ENCODE peak calls at places on chromosomes 3 and 15, in ten cellular contexts. One of them, this sample, is unnamed.

GRCh38 chr3:63051920-63052319 is 176.7 kb upstream of the CADPS start:
- DNase-seq in fibroblast of pulmonary artery: peak; percentile 2
- DNase-seq in AG04449: peak; percentile 67
- DNase-seq in AG04450: no peak
- DNase-seq in astrocyte of the cerebellum: peak; percentile 78
- DNase-seq in mucosa of descending colon: no peak
- DNase-seq in stomach: no peak
- DNase-seq in GM10248: no peak
- DNase-seq in psoas muscle: no peak
- DNase-seq in RWPE1: no peak
- DNase-seq in this sample: no peak

GRCh38 chr3:42500909-42501308 is 1.5 kb upstream of the VIPR1 start:
- DNase-seq in fibroblast of pulmonary artery: no peak
- DNase-seq in astrocyte of the cerebellum: no peak
- DNase-seq in GM10248: no peak
- DNase-seq in mucosa of descending colon: no peak
- DNase-seq in AG04450: no peak
- DNase-seq in stomach: peak; percentile 20
- DNase-seq in AG04449: no peak
- DNase-seq in RWPE1: no peak
- DNase-seq in psoas muscle: no peak
- DNase-seq in this sample: no peak

GRCh38 chr3:123081718-123082369 is 15.0 kb downstream of the PDIA5 start:
- DNase-seq in stomach: no peak
- DNase-seq in AG04450: no peak
- DNase-seq in psoas muscle: no peak
- DNase-seq in RWPE1: no peak
- DNase-seq in mucosa of descending colon: no peak
- DNase-seq in GM10248: no peak
- DNase-seq in fibroblast of pulmonary artery: no peak
- DNase-seq in AG04449: no peak
- DNase-seq in astrocyte of the cerebellum: no peak
- DNase-seq in this sample: no peak

GRCh38 chr15:31299588-31300207 is 26.9 kb upstream of the KLF13 start:
- DNase-seq in GM10248: no peak
- DNase-seq in fibroblast of pulmonary artery: no peak
- DNase-seq in AG04450: no peak
- DNase-seq in astrocyte of the cerebellum: no peak
- DNase-seq in stomach: no peak
- DNase-seq in RWPE1: no peak
- DNase-seq in AG04449: no peak
- DNase-seq in psoas muscle: no peak
- DNase-seq in mucosa of descending colon: no peak
- DNase-seq in this sample: no peak

GRCh38 chr3:174540081-174540480 is 319.1 kb upstream of the NAALADL2 start:
- DNase-seq in fibroblast of pulmonary artery: no peak
- DNase-seq in RWPE1: no peak
- DNase-seq in astrocyte of the cerebellum: no peak
- DNase-seq in mucosa of descending colon: no peak
- DNase-seq in psoas muscle: no peak
- DNase-seq in AG04450: no peak
- DNase-seq in GM10248: no peak
- DNase-seq in AG04449: no peak
- DNase-seq in stomach: no peak
- DNase-seq in this sample: no peak

GRCh38 chr15:22962611-22963010 is 17.6 kb downstream of the CYFIP1 start:
- DNase-seq in stomach: no peak
- DNase-seq in psoas muscle: no peak
- DNase-seq in fibroblast of pulmonary artery: no peak
- DNase-seq in GM10248: no peak
- DNase-seq in mucosa of descending colon: no peak
- DNase-seq in astrocyte of the cerebellum: no peak
- DNase-seq in AG04449: no peak
- DNase-seq in RWPE1: no peak
- DNase-seq in AG04450: no peak
- DNase-seq in this sample: no peak

GRCh38 chr15:84681822-84682221 is 23.8 kb upstream of the NMB start:
- DNase-seq in AG04449: no peak
- DNase-seq in astrocyte of the cerebellum: no peak
- DNase-seq in fibroblast of pulmonary artery: peak; percentile 92
- DNase-seq in RWPE1: no peak
- DNase-seq in stomach: no peak
- DNase-seq in mucosa of descending colon: no peak
- DNase-seq in psoas muscle: no peak
- DNase-seq in GM10248: no peak
- DNase-seq in AG04450: no peak
- DNase-seq in this sample: peak; percentile 30

GRCh38 chr15:89806217-89806564 is 8.5 kb downstream of the ANPEP start:
- DNase-seq in stomach: no peak
- DNase-seq in AG04450: no peak
- DNase-seq in astrocyte of the cerebellum: no peak
- DNase-seq in psoas muscle: no peak
- DNase-seq in fibroblast of pulmonary artery: no peak
- DNase-seq in GM10248: no peak
- DNase-seq in RWPE1: no peak
- DNase-seq in AG04449: no peak
- DNase-seq in mucosa of descending colon: no peak
- DNase-seq in this sample: no peak

GRCh38 chr3:149042766-149043386 is 43.5 kb downstream of the HLTF start:
- DNase-seq in stomach: no peak
- DNase-seq in psoas muscle: no peak
- DNase-seq in RWPE1: no peak
- DNase-seq in AG04449: no peak
- DNase-seq in fibroblast of pulmonary artery: peak; percentile 61
- DNase-seq in astrocyte of the cerebellum: peak; percentile 9
- DNase-seq in mucosa of descending colon: no peak
- DNase-seq in GM10248: peak; percentile 41
- DNase-seq in AG04450: no peak
- DNase-seq in this sample: no peak

GRCh38 chr3:95151590-95151989 is 1088.7 kb downstream of the NSUN3 start:
- DNase-seq in mucosa of descending colon: no peak
- DNase-seq in AG04449: no peak
- DNase-seq in fibroblast of pulmonary artery: no peak
- DNase-seq in astrocyte of the cerebellum: no peak
- DNase-seq in GM10248: no peak
- DNase-seq in RWPE1: no peak
- DNase-seq in AG04450: no peak
- DNase-seq in psoas muscle: no peak
- DNase-seq in stomach: no peak
- DNase-seq in this sample: no peak

DNA sequence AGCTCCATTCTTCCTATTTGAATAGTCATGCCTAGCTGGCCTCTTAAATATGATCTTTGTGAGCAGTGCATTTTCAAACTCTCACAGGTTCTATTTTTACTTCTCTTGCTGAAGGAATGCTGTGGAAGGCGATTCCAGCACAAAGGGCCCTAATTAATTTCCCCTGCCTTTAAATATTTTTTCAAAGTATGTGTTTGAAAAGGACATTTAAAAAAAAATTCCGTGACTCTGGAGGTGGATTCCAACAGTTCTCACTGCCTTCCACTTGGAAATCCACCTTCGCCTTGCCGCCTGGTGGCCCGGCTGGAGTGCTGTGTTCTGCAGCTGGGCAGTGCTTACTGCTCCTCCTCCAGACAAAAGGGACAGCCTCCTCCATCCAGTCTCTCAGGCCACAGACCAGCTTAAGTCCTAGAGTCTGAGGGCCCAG is 61.5 kb upstream of the CORO2B start:
- DNase-seq in mucosa of descending colon: no peak
- DNase-seq in RWPE1: no peak
- DNase-seq in GM10248: no peak
- DNase-seq in AG04450: no peak
- DNase-seq in stomach: no peak
- DNase-seq in psoas muscle: no peak
- DNase-seq in astrocyte of the cerebellum: no peak
- DNase-seq in AG04449: no peak
- DNase-seq in fibroblast of pulmonary artery: no peak
- DNase-seq in this sample: no peak
- TF ChIP-seq CTCF in mucosa of descending colon: no peak
- TF ChIP-seq CTCF in RWPE1: no peak
- TF ChIP-seq CTCF in GM10248: no peak
- TF ChIP-seq CTCF in AG04450: no peak
- TF ChIP-seq CTCF in stomach: no peak
- TF ChIP-seq CTCF in psoas muscle: no peak
- TF ChIP-seq CTCF in astrocyte of the cerebellum: peak; percentile 43
- TF ChIP-seq CTCF in AG04449: peak; percentile 55
- TF ChIP-seq CTCF in fibroblast of pulmonary artery: peak; percentile 4
- TF ChIP-seq CTCF in this sample: no peak

DNA sequence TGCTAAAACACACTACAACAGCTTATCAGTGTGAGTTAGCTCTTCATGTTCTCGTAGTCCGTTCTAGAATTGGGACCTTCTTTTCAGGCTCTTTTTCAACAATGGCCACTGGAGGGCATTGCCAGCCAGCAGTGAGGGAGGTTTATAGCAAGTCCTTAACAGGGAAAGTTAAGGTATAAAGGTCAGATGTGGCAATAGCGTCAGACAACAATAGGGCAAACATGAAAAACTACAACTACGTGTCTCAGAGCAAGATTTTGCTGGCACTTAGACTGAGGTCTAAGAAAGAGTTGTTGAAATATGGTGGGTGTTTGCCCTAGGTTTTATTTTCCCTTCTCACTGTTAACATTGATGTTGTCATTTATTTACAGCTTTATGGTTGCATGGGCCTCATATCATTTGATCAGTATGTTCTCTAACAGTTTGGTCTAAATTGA is 161.4 kb downstream of the GMNC start:
- DNase-seq in fibroblast of pulmonary artery: peak; percentile 75
- DNase-seq in mucosa of descending colon: no peak
- DNase-seq in astrocyte of the cerebellum: peak; percentile 23
- DNase-seq in psoas muscle: no peak
- DNase-seq in AG04449: no peak
- DNase-seq in stomach: peak; percentile 65
- DNase-seq in AG04450: no peak
- DNase-seq in GM10248: peak; percentile 4
- DNase-seq in RWPE1: peak; percentile 49
- DNase-seq in this sample: peak; percentile 44
- TF ChIP-seq CTCF in fibroblast of pulmonary artery: peak; percentile 76
- TF ChIP-seq CTCF in mucosa of descending colon: no peak
- TF ChIP-seq CTCF in astrocyte of the cerebellum: peak; percentile 71
- TF ChIP-seq CTCF in psoas muscle: peak; percentile 24
- TF ChIP-seq CTCF in AG04449: peak; percentile 58
- TF ChIP-seq CTCF in stomach: no peak
- TF ChIP-seq CTCF in AG04450: peak; percentile 70
- TF ChIP-seq CTCF in GM10248: peak; percentile 22
- TF ChIP-seq CTCF in RWPE1: peak; percentile 75
- TF ChIP-seq CTCF in this sample: peak; percentile 40

DNA sequence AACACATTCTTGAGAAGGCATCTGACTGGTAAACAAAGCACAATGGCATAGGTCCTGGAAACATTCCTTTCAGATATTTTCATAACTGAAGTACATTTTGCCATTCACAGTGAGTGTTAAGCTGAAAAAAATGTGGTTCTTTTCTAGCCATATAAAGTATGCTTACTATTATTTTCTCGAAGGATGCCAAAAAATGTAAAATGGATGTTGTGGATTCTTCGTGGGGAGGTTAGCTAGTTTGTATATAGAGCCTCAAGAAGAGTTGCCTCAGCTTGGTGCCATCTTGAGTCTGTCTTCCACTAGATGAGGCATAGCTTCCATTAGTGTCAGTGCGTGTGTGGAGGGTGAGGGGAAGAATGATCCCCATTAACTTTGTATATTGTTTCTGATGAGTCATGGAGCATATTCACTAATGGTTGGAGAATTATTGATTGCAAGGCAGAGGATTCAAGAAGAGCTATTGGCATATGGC is 4.1 kb downstream of the MBNL1 start:
- DNase-seq in mucosa of descending colon: no peak
- DNase-seq in GM10248: no peak
- DNase-seq in psoas muscle: no peak
- DNase-seq in AG04449: peak; percentile 85
- DNase-seq in AG04450: peak; percentile 70
- DNase-seq in astrocyte of the cerebellum: peak; percentile 76
- DNase-seq in RWPE1: no peak
- DNase-seq in fibroblast of pulmonary artery: peak; percentile 82
- DNase-seq in stomach: no peak
- DNase-seq in this sample: peak; percentile 75
- TF ChIP-seq CTCF in mucosa of descending colon: no peak
- TF ChIP-seq CTCF in GM10248: no peak
- TF ChIP-seq CTCF in psoas muscle: no peak
- TF ChIP-seq CTCF in AG04449: no peak
- TF ChIP-seq CTCF in AG04450: no peak
- TF ChIP-seq CTCF in astrocyte of the cerebellum: no peak
- TF ChIP-seq CTCF in RWPE1: no peak
- TF ChIP-seq CTCF in fibroblast of pulmonary artery: no peak
- TF ChIP-seq CTCF in stomach: no peak
- TF ChIP-seq CTCF in this sample: no peak

GRCh38 chr3:124770341-124771082 is 40.3 kb downstream of the UMPS start:
- DNase-seq in mucosa of descending colon: no peak
- DNase-seq in psoas muscle: peak; percentile 49
- DNase-seq in stomach: no peak
- DNase-seq in astrocyte of the cerebellum: no peak
- DNase-seq in GM10248: no peak
- DNase-seq in RWPE1: no peak
- DNase-seq in AG04450: no peak
- DNase-seq in AG04449: no peak
- DNase-seq in fibroblast of pulmonary artery: peak; percentile 34
- DNase-seq in this sample: no peak

GRCh38 chr3:124769462-124769861 is 39.2 kb downstream of the UMPS start:
- DNase-seq in AG04449: no peak
- DNase-seq in psoas muscle: no peak
- DNase-seq in stomach: no peak
- DNase-seq in astrocyte of the cerebellum: no peak
- DNase-seq in GM10248: no peak
- DNase-seq in mucosa of descending colon: no peak
- DNase-seq in AG04450: no peak
- DNase-seq in RWPE1: no peak
- DNase-seq in fibroblast of pulmonary artery: no peak
- DNase-seq in this sample: no peak

GRCh38 chr3:124767259-124767658 is 37.0 kb downstream of the UMPS start:
- DNase-seq in GM10248: no peak
- DNase-seq in mucosa of descending colon: no peak
- DNase-seq in stomach: no peak
- DNase-seq in psoas muscle: no peak
- DNase-seq in astrocyte of the cerebellum: no peak
- DNase-seq in RWPE1: no peak
- DNase-seq in AG04449: no peak
- DNase-seq in fibroblast of pulmonary artery: no peak
- DNase-seq in AG04450: no peak
- DNase-seq in this sample: no peak

GRCh38 chr3:124767691-124768090 is 37.4 kb downstream of the UMPS start:
- DNase-seq in AG04450: no peak
- DNase-seq in astrocyte of the cerebellum: no peak
- DNase-seq in psoas muscle: no peak
- DNase-seq in fibroblast of pulmonary artery: no peak
- DNase-seq in stomach: no peak
- DNase-seq in RWPE1: no peak
- DNase-seq in AG04449: no peak
- DNase-seq in GM10248: no peak
- DNase-seq in mucosa of descending colon: no peak
- DNase-seq in this sample: no peak

DNA sequence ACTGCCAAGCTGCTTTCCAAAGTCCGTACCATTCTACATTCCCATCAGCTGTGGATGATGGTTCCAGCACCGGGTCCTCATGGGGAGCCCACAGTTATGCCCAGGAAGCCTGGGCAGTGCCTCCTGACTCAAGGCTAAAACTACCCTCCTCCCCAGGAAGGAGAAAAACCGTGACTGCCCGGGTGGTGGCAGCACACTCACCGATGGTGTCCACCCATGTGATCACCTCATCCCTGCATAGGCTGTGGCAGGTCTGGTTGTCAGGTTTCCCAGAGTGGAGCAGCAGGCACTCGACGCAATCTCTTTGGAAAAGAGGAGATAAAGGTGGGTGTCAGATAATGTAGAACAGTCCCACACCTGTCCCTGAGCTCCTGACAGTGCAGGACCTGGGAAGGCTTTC is 38.6 kb downstream of the UMPS start:
- DNase-seq in GM10248: peak; percentile 74
- DNase-seq in RWPE1: peak; percentile 65
- DNase-seq in psoas muscle: no peak
- DNase-seq in fibroblast of pulmonary artery: peak; percentile 29
- DNase-seq in mucosa of descending colon: no peak
- DNase-seq in astrocyte of the cerebellum: no peak
- DNase-seq in AG04450: no peak
- DNase-seq in AG04449: no peak
- DNase-seq in stomach: no peak
- DNase-seq in this sample: peak; percentile 46
- TF ChIP-seq CTCF in GM10248: peak; percentile 64
- TF ChIP-seq CTCF in RWPE1: no peak
- TF ChIP-seq CTCF in psoas muscle: peak; percentile 32
- TF ChIP-seq CTCF in fibroblast of pulmonary artery: peak; percentile 35
- TF ChIP-seq CTCF in mucosa of descending colon: peak; percentile 19
- TF ChIP-seq CTCF in astrocyte of the cerebellum: peak; percentile 23
- TF ChIP-seq CTCF in AG04450: no peak
- TF ChIP-seq CTCF in AG04449: peak; percentile 6
- TF ChIP-seq CTCF in stomach: no peak
- TF ChIP-seq CTCF in this sample: no peak

This sample was measured in activated CD8-positive, alpha-beta T cell treated with anti-CD3 and anti-CD28 coated beads for 36 hours.